ENCODE peak calls at places on chromosomes 6 and 20, in seven cellular contexts. E is B cell; X is Peyer's patch; O is fibroblast of pulmonary artery; L is thoracic aorta; H is NB4; G is CD8-positive, alpha-beta T cell. A is an unnamed sample.
A peak's percentile ranks its signal among the peaks of the same experiment; 100 is the strongest.

GRCh38 chr6:157967486-157967885 is 14.2 kb upstream of the SYNJ2 start:
- DNase-seq in O (no peak), G (no peak), E (no peak), H (no peak), L (no peak), X (no peak), A (no peak)

GRCh38 chr6:135521431-135521830 is 23.9 kb upstream of the AHI1 start:
- DNase-seq in G (no peak), X (no peak), H (no peak), E (no peak), O (no peak), L (no peak), A (no peak)

GRCh38 chr6:158057213-158057987 is 75.7 kb downstream of the SYNJ2 start:
- DNase-seq in E (no peak), G (no peak), L (no peak), H (peak; percentile 91), O (peak; percentile 91), X (no peak), A (peak; percentile 39)

GRCh38 chr6:89221971-89222887 is 5.1 kb upstream of the GABRR1 start:
- DNase-seq in O (peak; percentile 28), G (no peak), L (no peak), X (no peak), H (no peak), E (no peak), A (no peak)

GRCh38 chr6:75210885-75211739 is 5.3 kb upstream of the COL12A1 start:
- DNase-seq in X (peak; percentile 78), E (peak; percentile 22), L (peak; percentile 45), H (peak; percentile 69), G (peak; percentile 64), O (peak; percentile 85), A (no peak)

GRCh38 chr6:33123732-33124524 is 48.1 kb downstream of the HLA-DPB1 start:
- DNase-seq in G (no peak), E (no peak), O (peak; percentile 37), H (peak; percentile 72), X (no peak), L (no peak), A (no peak)

GRCh38 chr20:62580052-62580451 is 62.3 kb upstream of the SLCO4A1 start:
- DNase-seq in H (no peak), G (no peak), L (no peak), E (no peak), O (no peak), X (no peak), A (no peak)

GRCh38 chr6:110949679-110950285 is 8.7 kb upstream of the GTF3C6 start:
- DNase-seq in O (peak; percentile 69), G (no peak), X (peak; percentile 3), L (no peak), H (peak; percentile 58), E (no peak), A (no peak)

GRCh38 chr6:110542311-110543024 is 66.1 kb upstream of the SLC22A16 start:
- DNase-seq in G (no peak), H (no peak), X (no peak), E (no peak), O (no peak), L (no peak), A (no peak)

GRCh38 chr6:73083886-73084285 is 141.4 kb downstream of the KHDC1L start:
- DNase-seq in E (no peak), O (no peak), L (no peak), X (no peak), G (no peak), H (no peak), A (no peak)

GRCh38 chr20:59518881-59519706 is 85.2 kb upstream of the PHACTR3 start:
- DNase-seq in G (peak; percentile 15), L (no peak), X (peak; percentile 59), H (peak; percentile 69), E (peak; percentile 66), O (peak; percentile 61), A (no peak)

GRCh38 chr20:41138527-41139226 is 1.3 kb downstream of the PLCG1 start:
- DNase-seq in X (peak; percentile 68), G (peak; percentile 47), H (no peak), L (no peak), O (peak; percentile 26), E (no peak), A (no peak)

GRCh38 chr6:1619666-1620503 is 10.2 kb downstream of the FOXC1 start:
- DNase-seq in H (no peak), O (no peak), L (no peak), E (peak; percentile 76), X (no peak), G (no peak), A (no peak)

GRCh38 chr6:20202070-20202658 is 10.1 kb downstream of the MBOAT1 start:
- DNase-seq in G (no peak), L (no peak), O (peak; percentile 64), H (peak; percentile 85), E (no peak), X (no peak), A (no peak)

GRCh38 chr20:49368596-49368995 is 90.7 kb upstream of the ZNFX1 start:
- DNase-seq in G (no peak), H (no peak), L (no peak), E (no peak), O (no peak), X (no peak), A (no peak)

GRCh38 chr20:6058684-6059295 is 4.9 kb upstream of the LRRN4 start:
- DNase-seq in E (no peak), X (no peak), H (no peak), G (no peak), L (no peak), O (peak; percentile 66), A (no peak)

GRCh38 chr6:75504902-75505233 is 11.3 kb upstream of the FILIP1 start:
- DNase-seq in O (peak; percentile 56), G (no peak), H (no peak), X (no peak), L (no peak), E (no peak), A (no peak)

GRCh38 chr20:58614984-58615760 is 35.9 kb upstream of the STX16 start:
- DNase-seq in X (no peak), E (no peak), G (no peak), L (no peak), H (no peak), O (no peak), A (peak; percentile 79)

GRCh38 chr20:58550661-58551060 is 35.5 kb upstream of the APCDD1L start:
- DNase-seq in E (no peak), O (peak; percentile 66), X (no peak), L (no peak), G (no peak), H (no peak), A (no peak)

GRCh38 chr6:81754906-81755305 is 2.4 kb upstream of the TENT5A start:
- DNase-seq in X (no peak), O (no peak), G (no peak), H (no peak), E (no peak), L (no peak), A (no peak)

GRCh38 chr6:81753709-81754678 is 1.5 kb upstream of the TENT5A start:
- DNase-seq in L (peak; percentile 54), O (peak; percentile 68), H (peak; percentile 93), E (peak; percentile 80), X (peak; percentile 92), G (peak; percentile 88), A (peak; percentile 91)

GRCh38 chr6:81752084-81752968 is at the start of gene TENT5A:
- DNase-seq in G (peak; percentile 85), O (peak; percentile 90), L (peak; percentile 79), X (peak; percentile 96), H (peak; percentile 97), E (peak; percentile 84), A (peak; percentile 97)

GRCh38 chr6:81751388-81752083 is 945 bp downstream of the TENT5A start:
- DNase-seq in H (peak; percentile 82), O (peak; percentile 57), E (peak; percentile 32), G (peak; percentile 31), L (no peak), X (peak; percentile 70), A (no peak)

GRCh38 chr6:81752969-81753708 is 658 bp upstream of the TENT5A start:
- DNase-seq in H (peak; percentile 95), O (peak; percentile 94), E (peak; percentile 70), X (peak; percentile 94), L (peak; percentile 68), G (peak; percentile 72), A (peak; percentile 95)
- TF ChIP-seq CTCF in H (peak; percentile 15), O (peak; percentile 23), E (no peak), X (no peak), L (no peak), G (no peak), A (no peak)

GRCh38 chr6:139373928-139374356 is 506 bp downstream of the CITED2 start:
- DNase-seq in O (no peak), G (no peak), L (no peak), X (peak; percentile 76), H (no peak), E (no peak), A (no peak)

GRCh38 chr6:139376604-139377218 is 2.3 kb upstream of the CITED2 start:
- DNase-seq in X (peak; percentile 76), G (no peak), H (peak; percentile 56), L (no peak), E (no peak), O (peak; percentile 75), A (no peak)

GRCh38 chr6:139374357-139375238 is at the start of gene CITED2:
- DNase-seq in L (peak; percentile 83), E (peak; percentile 87), G (peak; percentile 93), H (peak; percentile 97), X (peak; percentile 98), O (peak; percentile 98), A (peak; percentile 95)

GRCh38 chr6:139376054-139376355 is 1.6 kb upstream of the CITED2 start:
- DNase-seq in G (no peak), E (peak; percentile 20), H (peak; percentile 88), X (no peak), L (no peak), O (no peak), A (no peak)

DNA sequence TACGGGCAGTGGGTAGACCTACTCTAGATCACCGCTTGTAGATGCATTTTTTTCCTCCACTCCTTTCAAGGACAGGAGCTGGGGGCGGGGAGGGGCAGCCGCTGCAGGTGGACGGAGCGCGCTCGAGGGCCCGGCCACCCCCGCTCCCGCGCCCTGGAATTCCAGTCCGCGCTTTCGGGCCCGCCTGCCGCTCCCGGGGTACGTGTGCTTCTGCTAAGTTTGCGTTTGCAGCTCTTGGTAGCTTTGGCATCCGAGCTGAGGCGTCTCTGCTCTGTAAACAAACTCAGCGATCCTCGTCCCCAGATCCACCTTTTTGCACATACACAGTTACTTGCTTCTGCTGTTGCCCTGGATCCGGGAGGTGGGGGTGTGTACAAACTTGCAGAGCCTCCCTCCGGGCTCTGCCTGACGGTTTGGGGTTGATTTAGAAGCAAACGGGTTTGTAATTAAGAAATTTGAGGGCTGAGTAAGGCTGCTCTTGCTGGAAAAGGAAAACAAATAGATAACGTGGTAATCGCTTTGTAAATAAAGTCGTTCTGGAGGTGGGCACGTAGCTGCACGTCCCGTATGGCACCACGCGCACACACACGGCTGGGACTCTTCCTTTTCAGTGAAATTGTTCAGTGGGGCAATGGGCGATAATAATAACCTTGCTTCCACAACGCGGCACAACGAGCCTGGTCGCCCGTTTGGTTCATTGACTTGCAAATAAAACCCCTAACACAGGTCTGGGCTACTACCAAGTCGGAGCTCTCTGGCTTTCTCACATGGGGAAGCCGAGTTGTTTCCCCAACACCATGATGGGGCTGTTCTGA is 998 bp upstream of the CITED2 start:
- DNase-seq in H (peak; percentile 100), X (peak; percentile 96), O (peak; percentile 99), E (peak; percentile 79), L (peak; percentile 41), G (peak; percentile 78), A (peak; percentile 93)
- TF ChIP-seq CTCF in H (no peak), X (no peak), O (peak; percentile 9), E (no peak), L (no peak), G (no peak), A (peak; percentile 62)

GRCh38 chr20:32277361-32278198 is at the start of gene KIF3B:
- DNase-seq in H (peak; percentile 94), X (peak; percentile 94), L (peak; percentile 66), G (peak; percentile 80), E (peak; percentile 94), O (peak; percentile 91), A (peak; percentile 94)
- TF ChIP-seq CTCF in H (no peak), X (no peak), L (no peak), G (no peak), E (no peak), O (no peak), A (no peak)

GRCh38 chr20:53274365-53274764 is 302.2 kb downstream of the TSHZ2 start:
- DNase-seq in G (no peak), O (no peak), E (no peak), X (no peak), H (no peak), L (no peak), A (no peak)
- TF ChIP-seq CTCF in G (no peak), O (no peak), E (no peak), X (no peak), H (no peak), L (no peak), A (no peak)